ENCODE peak calls at places on chromosomes 11 and 22, in five cellular contexts. One of them, this sample, is unnamed.

GRCh38 chr22:40484906-40485660 is 114.7 kb downstream of the SGSM3 start:
- DNase-seq in substantia nigra: no peak
- DNase-seq in thoracic aorta: no peak
- DNase-seq in heart right ventricle: no peak
- DNase-seq in heart left ventricle: no peak
- DNase-seq in this sample: no peak

GRCh38 chr22:22855617-22856308 is 31.9 kb upstream of the IGLL5 start:
- DNase-seq in thoracic aorta: no peak
- DNase-seq in heart left ventricle: no peak
- DNase-seq in heart right ventricle: no peak
- DNase-seq in substantia nigra: no peak
- DNase-seq in this sample: no peak

GRCh38 chr11:70872299-70872698 is 380.1 kb downstream of the SHANK2 start:
- DNase-seq in thoracic aorta: no peak
- DNase-seq in heart left ventricle: no peak
- DNase-seq in substantia nigra: no peak
- DNase-seq in heart right ventricle: no peak
- DNase-seq in this sample: no peak

GRCh38 chr22:31567196-31567595 is 70.9 kb downstream of the SFI1 start:
- DNase-seq in heart right ventricle: peak; percentile 14
- DNase-seq in substantia nigra: no peak
- DNase-seq in heart left ventricle: no peak
- DNase-seq in thoracic aorta: no peak
- DNase-seq in this sample: peak; percentile 24

GRCh38 chr11:119206512-119207299 is 567 bp downstream of the CBL start:
- DNase-seq in substantia nigra: peak; percentile 62
- DNase-seq in thoracic aorta: peak; percentile 10
- DNase-seq in heart left ventricle: peak; percentile 83
- DNase-seq in heart right ventricle: peak; percentile 64
- DNase-seq in this sample: no peak

GRCh38 chr11:62664405-62665074 is 470 bp downstream of the C11orf98 start:
- DNase-seq in heart right ventricle: no peak
- DNase-seq in thoracic aorta: no peak
- DNase-seq in heart left ventricle: peak; percentile 5
- DNase-seq in substantia nigra: no peak
- DNase-seq in this sample: no peak

GRCh38 chr11:662689-663274 is 25.7 kb downstream of the DRD4 start:
- DNase-seq in heart left ventricle: peak; percentile 80
- DNase-seq in substantia nigra: peak; percentile 33
- DNase-seq in thoracic aorta: peak; percentile 25
- DNase-seq in heart right ventricle: peak; percentile 65
- DNase-seq in this sample: peak; percentile 59

GRCh38 chr11:77082838-77083552 is 16.2 kb downstream of the CAPN5 start:
- DNase-seq in substantia nigra: no peak
- DNase-seq in thoracic aorta: no peak
- DNase-seq in heart right ventricle: peak; percentile 54
- DNase-seq in heart left ventricle: peak; percentile 75
- DNase-seq in this sample: no peak

GRCh38 chr11:120133216-120134105 is 4.5 kb downstream of the TRIM29 start:
- DNase-seq in heart right ventricle: no peak
- DNase-seq in thoracic aorta: no peak
- DNase-seq in substantia nigra: no peak
- DNase-seq in heart left ventricle: no peak
- DNase-seq in this sample: no peak

GRCh38 chr11:69051381-69052342 is 2.9 kb downstream of the TPCN2 start:
- DNase-seq in substantia nigra: no peak
- DNase-seq in heart right ventricle: no peak
- DNase-seq in thoracic aorta: no peak
- DNase-seq in heart left ventricle: peak; percentile 68
- DNase-seq in this sample: no peak

GRCh38 chr11:70036971-70037882 is 40.9 kb upstream of the ANO1 start:
- DNase-seq in heart right ventricle: no peak
- DNase-seq in heart left ventricle: no peak
- DNase-seq in substantia nigra: no peak
- DNase-seq in thoracic aorta: no peak
- DNase-seq in this sample: no peak

GRCh38 chr11:3006505-3007260 is 14.6 kb upstream of the NAP1L4 start:
- DNase-seq in heart left ventricle: no peak
- DNase-seq in substantia nigra: no peak
- DNase-seq in thoracic aorta: no peak
- DNase-seq in heart right ventricle: no peak
- DNase-seq in this sample: peak; percentile 45

GRCh38 chr22:21876486-21877176 is 9.2 kb upstream of the MAPK1 start:
- DNase-seq in heart left ventricle: no peak
- DNase-seq in thoracic aorta: no peak
- DNase-seq in heart right ventricle: no peak
- DNase-seq in substantia nigra: no peak
- DNase-seq in this sample: no peak

GRCh38 chr11:109275931-109276330 is 146.1 kb upstream of the C11orf87 start:
- DNase-seq in thoracic aorta: no peak
- DNase-seq in heart left ventricle: no peak
- DNase-seq in substantia nigra: no peak
- DNase-seq in heart right ventricle: no peak
- DNase-seq in this sample: no peak

GRCh38 chr11:134468796-134469195 is 56.8 kb upstream of the B3GAT1 start:
- DNase-seq in heart left ventricle: no peak
- DNase-seq in heart right ventricle: no peak
- DNase-seq in substantia nigra: no peak
- DNase-seq in thoracic aorta: no peak
- DNase-seq in this sample: no peak

GRCh38 chr11:119697445-119697844 is 31.6 kb downstream of the NECTIN1 start:
- DNase-seq in heart right ventricle: no peak
- DNase-seq in thoracic aorta: no peak
- DNase-seq in substantia nigra: no peak
- DNase-seq in heart left ventricle: no peak
- DNase-seq in this sample: no peak

GRCh38 chr11:66497206-66497605 is 13.2 kb upstream of the BBS1 start:
- DNase-seq in substantia nigra: no peak
- DNase-seq in heart right ventricle: no peak
- DNase-seq in thoracic aorta: no peak
- DNase-seq in heart left ventricle: no peak
- DNase-seq in this sample: no peak

GRCh38 chr11:119315139-119316016 is 1.6 kb downstream of the MCAM start:
- DNase-seq in heart right ventricle: peak; percentile 32
- DNase-seq in heart left ventricle: peak; percentile 69
- DNase-seq in substantia nigra: peak; percentile 77
- DNase-seq in thoracic aorta: no peak
- DNase-seq in this sample: peak; percentile 69

GRCh38 chr11:21988477-21988876 is 204.4 kb upstream of the ANO5 start:
- DNase-seq in heart right ventricle: no peak
- DNase-seq in thoracic aorta: no peak
- DNase-seq in heart left ventricle: no peak
- DNase-seq in substantia nigra: no peak
- DNase-seq in this sample: no peak

GRCh38 chr11:69199583-69200295 is 44.0 kb downstream of the SMIM38 start:
- DNase-seq in thoracic aorta: no peak
- DNase-seq in substantia nigra: no peak
- DNase-seq in heart left ventricle: no peak
- DNase-seq in heart right ventricle: no peak
- DNase-seq in this sample: no peak

GRCh38 chr11:134270250-134270714 is 5.9 kb upstream of the GLB1L3 start:
- DNase-seq in substantia nigra: no peak
- DNase-seq in heart left ventricle: no peak
- DNase-seq in thoracic aorta: no peak
- DNase-seq in heart right ventricle: no peak
- DNase-seq in this sample: no peak

GRCh38 chr11:33478111-33478573 is 221.0 kb downstream of the HIPK3 start:
- DNase-seq in substantia nigra: no peak
- DNase-seq in heart left ventricle: no peak
- DNase-seq in thoracic aorta: no peak
- DNase-seq in heart right ventricle: no peak
- DNase-seq in this sample: no peak

GRCh38 chr11:46252373-46252914 is 25.0 kb upstream of the CREB3L1 start:
- DNase-seq in heart right ventricle: no peak
- DNase-seq in substantia nigra: no peak
- DNase-seq in heart left ventricle: no peak
- DNase-seq in thoracic aorta: no peak
- DNase-seq in this sample: no peak

GRCh38 chr22:43923191-43923590 is 414 bp upstream of the PNPLA3 start:
- DNase-seq in heart left ventricle: no peak
- DNase-seq in thoracic aorta: no peak
- DNase-seq in heart right ventricle: no peak
- DNase-seq in substantia nigra: no peak
- DNase-seq in this sample: no peak
- H3K27ac ChIP-seq in heart left ventricle: no peak overlapping the region
- H3K27ac ChIP-seq in thoracic aorta: no peak overlapping the region
- H3K27ac ChIP-seq in heart right ventricle: no peak overlapping the region
- H3K27ac ChIP-seq in substantia nigra: no peak overlapping the region
- H3K27ac ChIP-seq in this sample: no peak overlapping the region

GRCh38 chr11:74642912-74643311 is 50.5 kb downstream of the POLD3 start:
- DNase-seq in substantia nigra: no peak
- DNase-seq in heart right ventricle: no peak
- DNase-seq in heart left ventricle: no peak
- DNase-seq in thoracic aorta: no peak
- DNase-seq in this sample: no peak
- H3K27ac ChIP-seq in substantia nigra: no peak overlapping the region
- H3K27ac ChIP-seq in heart right ventricle: no peak overlapping the region
- H3K27ac ChIP-seq in heart left ventricle: no peak overlapping the region
- H3K27ac ChIP-seq in thoracic aorta: no peak overlapping the region
- H3K27ac ChIP-seq in this sample: no peak overlapping the region

GRCh38 chr11:12783765-12784164 is 109.5 kb downstream of the TEAD1 start:
- DNase-seq in substantia nigra: no peak
- DNase-seq in heart left ventricle: no peak
- DNase-seq in thoracic aorta: no peak
- DNase-seq in heart right ventricle: no peak
- DNase-seq in this sample: no peak

GRCh38 chr11:12775955-12776354 is 101.7 kb downstream of the TEAD1 start:
- DNase-seq in substantia nigra: no peak
- DNase-seq in heart right ventricle: no peak
- DNase-seq in heart left ventricle: no peak
- DNase-seq in thoracic aorta: no peak
- DNase-seq in this sample: no peak

GRCh38 chr11:12777208-12777874 is 103.1 kb downstream of the TEAD1 start:
- DNase-seq in heart right ventricle: no peak
- DNase-seq in thoracic aorta: no peak
- DNase-seq in heart left ventricle: no peak
- DNase-seq in substantia nigra: no peak
- DNase-seq in this sample: no peak

GRCh38 chr11:12773591-12773990 is 99.4 kb downstream of the TEAD1 start:
- DNase-seq in substantia nigra: no peak
- DNase-seq in heart right ventricle: no peak
- DNase-seq in heart left ventricle: no peak
- DNase-seq in thoracic aorta: no peak
- DNase-seq in this sample: no peak

DNA sequence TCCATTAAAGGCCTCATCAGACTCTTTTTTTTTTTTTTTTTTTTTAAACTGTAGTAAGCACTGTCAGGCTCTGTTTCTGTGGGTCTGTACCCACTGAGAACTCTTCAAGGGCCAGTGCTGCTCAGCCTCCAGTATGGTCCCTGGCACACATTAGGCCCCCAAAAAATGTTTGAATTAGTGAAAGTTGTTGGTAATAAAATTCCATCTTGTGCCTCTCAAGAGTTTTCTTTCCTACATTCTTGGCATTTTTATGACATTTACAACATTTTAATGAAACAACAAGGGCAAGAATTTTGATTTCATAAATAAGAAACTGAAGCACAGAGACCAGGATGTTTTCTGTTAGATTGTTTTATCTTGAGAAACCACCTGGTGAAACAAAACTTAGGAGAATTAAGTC is 104.3 kb downstream of the TEAD1 start:
- DNase-seq in substantia nigra: no peak
- DNase-seq in thoracic aorta: no peak
- DNase-seq in heart right ventricle: no peak
- DNase-seq in heart left ventricle: no peak
- DNase-seq in this sample: no peak
- H3K27ac ChIP-seq in substantia nigra: no peak overlapping the region
- H3K27ac ChIP-seq in thoracic aorta: no peak overlapping the region
- H3K27ac ChIP-seq in heart right ventricle: no peak overlapping the region
- H3K27ac ChIP-seq in heart left ventricle: no peak overlapping the region
- H3K27ac ChIP-seq in this sample: no peak overlapping the region

GRCh38 chr11:127307700-127308099 is 307.1 kb upstream of the KIRREL3 start:
- DNase-seq in substantia nigra: no peak
- DNase-seq in thoracic aorta: no peak
- DNase-seq in heart left ventricle: no peak
- DNase-seq in heart right ventricle: no peak
- DNase-seq in this sample: no peak
- H3K27ac ChIP-seq in substantia nigra: no peak overlapping the region
- H3K27ac ChIP-seq in thoracic aorta: no peak overlapping the region
- H3K27ac ChIP-seq in heart left ventricle: no peak overlapping the region
- H3K27ac ChIP-seq in heart right ventricle: no peak overlapping the region
- H3K27ac ChIP-seq in this sample: peak overlapping the region; percentile 24

GRCh38 chr11:1889527-1889930 is 2.2 kb downstream of the PRR33 start:
- DNase-seq in heart right ventricle: no peak
- DNase-seq in heart left ventricle: peak; percentile 63
- DNase-seq in thoracic aorta: no peak
- DNase-seq in substantia nigra: no peak
- DNase-seq in this sample: no peak

GRCh38 chr11:1887451-1888346 is 4.0 kb downstream of the PRR33 start:
- DNase-seq in substantia nigra: no peak
- DNase-seq in heart left ventricle: peak; percentile 33
- DNase-seq in heart right ventricle: peak; percentile 10
- DNase-seq in thoracic aorta: no peak
- DNase-seq in this sample: no peak

GRCh38 chr11:1889941-1890855 is 1.5 kb downstream of the PRR33 start:
- DNase-seq in substantia nigra: no peak
- DNase-seq in thoracic aorta: no peak
- DNase-seq in heart right ventricle: peak; percentile 13
- DNase-seq in heart left ventricle: peak; percentile 52
- DNase-seq in this sample: no peak

GRCh38 chr11:1888347-1888753 is 3.3 kb downstream of the PRR33 start:
- DNase-seq in heart left ventricle: peak; percentile 58
- DNase-seq in heart right ventricle: peak; percentile 13
- DNase-seq in substantia nigra: no peak
- DNase-seq in thoracic aorta: no peak
- DNase-seq in this sample: no peak

DNA sequence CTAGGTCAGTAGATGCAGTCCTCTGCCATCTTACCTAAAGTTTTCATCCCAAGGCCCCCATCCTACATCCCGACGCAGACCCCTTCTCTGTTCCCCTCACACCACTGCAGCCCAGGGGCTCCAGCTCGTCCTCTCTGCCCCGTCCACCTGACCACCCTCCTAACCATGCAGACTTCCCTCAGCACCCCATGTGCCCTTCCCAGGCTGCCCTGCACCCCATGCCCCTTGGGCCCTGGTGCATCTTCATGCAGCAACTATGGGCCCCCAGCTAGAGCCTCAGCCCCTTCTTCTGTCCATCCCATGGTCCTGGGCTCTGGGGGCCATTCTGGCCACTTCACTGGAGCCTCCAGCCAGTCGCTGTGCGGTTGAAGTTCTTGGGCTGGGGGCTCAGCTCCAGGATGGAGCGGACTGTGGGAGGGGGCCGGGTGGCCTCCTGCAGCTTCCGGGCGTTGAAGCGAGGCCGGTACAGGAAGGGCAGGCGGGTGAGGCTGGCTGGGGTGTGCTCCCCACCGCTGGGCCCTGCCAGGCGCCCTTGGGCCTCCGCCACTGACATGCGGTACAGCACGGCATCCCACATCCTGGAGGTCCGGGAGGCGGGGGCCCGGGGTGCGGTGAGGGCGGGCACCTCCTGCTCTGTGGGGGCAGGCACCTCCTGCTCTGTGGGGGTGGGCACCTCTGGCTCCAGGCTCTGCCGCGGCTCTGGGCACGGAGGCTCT is 2.7 kb downstream of the PRR33 start:
- DNase-seq in heart left ventricle: peak; percentile 84
- DNase-seq in heart right ventricle: peak; percentile 50
- DNase-seq in substantia nigra: no peak
- DNase-seq in thoracic aorta: no peak
- DNase-seq in this sample: no peak
- H3K27ac ChIP-seq in heart left ventricle: no peak overlapping the region
- H3K27ac ChIP-seq in heart right ventricle: peak overlapping the region; percentile 29
- H3K27ac ChIP-seq in substantia nigra: no peak overlapping the region
- H3K27ac ChIP-seq in thoracic aorta: no peak overlapping the region
- H3K27ac ChIP-seq in this sample: no peak overlapping the region

GRCh38 chr11:63837719-63838118 is 1.2 kb upstream of the MARK2 start:
- DNase-seq in substantia nigra: no peak
- DNase-seq in heart left ventricle: no peak
- DNase-seq in thoracic aorta: no peak
- DNase-seq in heart right ventricle: no peak
- DNase-seq in this sample: no peak
- H3K27ac ChIP-seq in substantia nigra: peak overlapping the region; percentile 60
- H3K27ac ChIP-seq in heart left ventricle: no peak overlapping the region
- H3K27ac ChIP-seq in thoracic aorta: peak overlapping the region; percentile 79
- H3K27ac ChIP-seq in heart right ventricle: peak overlapping the region; percentile 84
- H3K27ac ChIP-seq in this sample: peak overlapping the region; percentile 91

This sample was measured in caudate nucleus.